ENCODE peak calls at places on chromosomes 12 and 14, in six cellular contexts. F is esophagus squamous epithelium, E is mesenchymal stem cell, K is stomach, H is spleen, O is transverse colon. W is an unnamed sample.
A peak's percentile ranks its signal among the peaks of the same experiment; 100 is the strongest.

GRCh38 chr12:65605019-65605418 is 219.3 kb upstream of the HMGA2 start:
- DNase-seq in F (no peak), E (peak; percentile 64), K (no peak), H (no peak), O (no peak), W (no peak)

GRCh38 chr14:100062602-100063001 is 2.6 kb upstream of the EVL start:
- DNase-seq in F (no peak), E (no peak), K (no peak), H (no peak), O (no peak), W (no peak)

GRCh38 chr14:64845878-64846277 is 33.8 kb downstream of the SPTB start:
- DNase-seq in F (no peak), E (no peak), K (no peak), H (no peak), O (no peak), W (no peak)

GRCh38 chr12:13913371-13913770 is 68.0 kb downstream of the GRIN2B start:
- DNase-seq in F (no peak), E (no peak), K (no peak), H (no peak), O (no peak), W (no peak)

GRCh38 chr12:80490329-80490728 is 46.3 kb downstream of the PTPRQ start:
- DNase-seq in F (no peak), E (no peak), K (no peak), H (no peak), O (no peak), W (no peak)

GRCh38 chr14:29310757-29311156 is 544.2 kb downstream of the FOXG1 start:
- DNase-seq in F (no peak), E (peak; percentile 11), K (no peak), H (no peak), O (no peak), W (peak; percentile 50)

GRCh38 chr14:54182419-54183040 is 214.3 kb upstream of the CDKN3 start:
- DNase-seq in F (no peak), E (peak; percentile 76), K (no peak), H (no peak), O (no peak), W (no peak)

GRCh38 chr14:39581474-39581873 is 149.2 kb upstream of the FBXO33 start:
- DNase-seq in F (no peak), E (no peak), K (no peak), H (no peak), O (no peak), W (no peak)

GRCh38 chr12:101962486-101962885 is 85.1 kb downstream of the DRAM1 start:
- DNase-seq in F (no peak), E (no peak), K (no peak), H (no peak), O (no peak), W (no peak)

GRCh38 chr14:72892879-72893635 is 844 bp downstream of the DPF3 start:
- DNase-seq in F (no peak), E (peak; percentile 45), K (no peak), H (peak; percentile 83), O (peak; percentile 33), W (peak; percentile 15)

GRCh38 chr14:21171128-21171527 is 15.3 kb upstream of the OR5AU1 start:
- DNase-seq in F (no peak), E (no peak), K (no peak), H (no peak), O (no peak), W (no peak)

GRCh38 chr12:115947696-115948062 is 329.8 kb downstream of the MED13L start:
- DNase-seq in F (no peak), E (no peak), K (no peak), H (no peak), O (no peak), W (no peak)

GRCh38 chr12:75892779-75893408 is 138.7 kb downstream of the PHLDA1 start:
- DNase-seq in F (no peak), E (peak; percentile 70), K (no peak), H (no peak), O (no peak), W (peak; percentile 32)

GRCh38 chr14:38777401-38777800 is 325.6 kb downstream of the SEC23A start:
- DNase-seq in F (no peak), E (no peak), K (no peak), H (no peak), O (no peak), W (no peak)

GRCh38 chr12:92224685-92225331 is 79.2 kb upstream of the BTG1 start:
- DNase-seq in F (no peak), E (peak; percentile 81), K (no peak), H (no peak), O (no peak), W (peak; percentile 47)

GRCh38 chr14:104880584-104881210 is 15.6 kb downstream of the CEP170B start:
- DNase-seq in F (no peak), E (no peak), K (no peak), H (peak; percentile 53), O (no peak), W (no peak)

GRCh38 chr14:68075382-68076029 is 255.9 kb downstream of the RAD51B start:
- DNase-seq in F (no peak), E (no peak), K (no peak), H (no peak), O (no peak), W (no peak)

GRCh38 chr12:13962699-13963098 is 18.7 kb downstream of the GRIN2B start:
- DNase-seq in F (no peak), E (no peak), K (no peak), H (no peak), O (no peak), W (peak; percentile 25)

GRCh38 chr14:91396959-91397815 is 20.4 kb downstream of the CCDC88C start:
- DNase-seq in F (no peak), E (no peak), K (peak; percentile 72), H (peak; percentile 91), O (peak; percentile 88), W (no peak)
- H3K4me3 ChIP-seq in F (peak overlapping the region; percentile 45), E (no peak overlapping the region), K (peak overlapping the region; percentile 1), H (peak overlapping the region; percentile 70), O (no peak overlapping the region), W (no peak overlapping the region)

DNA sequence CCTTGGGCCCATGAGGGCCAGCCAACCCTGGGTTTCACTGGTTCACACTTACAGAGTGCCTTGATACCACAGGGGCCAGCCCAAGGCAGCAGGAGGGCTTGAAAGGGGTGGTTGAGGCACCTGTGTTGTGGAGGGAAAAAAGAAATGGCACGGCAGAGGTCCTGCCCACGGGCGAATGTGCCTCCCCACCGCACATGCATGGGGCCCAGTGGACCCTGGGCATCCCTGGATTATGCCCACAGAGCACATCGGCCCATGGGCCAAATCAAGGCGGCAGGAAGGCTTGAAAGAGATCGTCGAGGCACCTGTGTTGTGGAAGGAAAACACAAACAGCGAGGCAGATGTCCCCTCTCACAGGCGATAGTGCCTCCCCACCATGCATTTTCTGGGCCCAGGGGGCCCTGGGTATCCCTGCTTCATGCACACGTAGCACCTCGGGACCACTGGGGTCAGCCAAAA is 378.2 kb downstream of the ALG10 start:
- DNase-seq in F (no peak), E (no peak), K (peak; percentile 15), H (peak; percentile 61), O (peak; percentile 1), W (no peak)
- H3K9me3 ChIP-seq in F (peaks cover 100% of the 10 kb centered on the region), E (peaks cover 7% of the 10 kb centered on the region), K (peaks cover 96% of the 10 kb centered on the region), H (peaks cover 84% of the 10 kb centered on the region), O (peaks cover 41% of the 10 kb centered on the region), W (no peaks in the 10 kb centered on the region)

DNA sequence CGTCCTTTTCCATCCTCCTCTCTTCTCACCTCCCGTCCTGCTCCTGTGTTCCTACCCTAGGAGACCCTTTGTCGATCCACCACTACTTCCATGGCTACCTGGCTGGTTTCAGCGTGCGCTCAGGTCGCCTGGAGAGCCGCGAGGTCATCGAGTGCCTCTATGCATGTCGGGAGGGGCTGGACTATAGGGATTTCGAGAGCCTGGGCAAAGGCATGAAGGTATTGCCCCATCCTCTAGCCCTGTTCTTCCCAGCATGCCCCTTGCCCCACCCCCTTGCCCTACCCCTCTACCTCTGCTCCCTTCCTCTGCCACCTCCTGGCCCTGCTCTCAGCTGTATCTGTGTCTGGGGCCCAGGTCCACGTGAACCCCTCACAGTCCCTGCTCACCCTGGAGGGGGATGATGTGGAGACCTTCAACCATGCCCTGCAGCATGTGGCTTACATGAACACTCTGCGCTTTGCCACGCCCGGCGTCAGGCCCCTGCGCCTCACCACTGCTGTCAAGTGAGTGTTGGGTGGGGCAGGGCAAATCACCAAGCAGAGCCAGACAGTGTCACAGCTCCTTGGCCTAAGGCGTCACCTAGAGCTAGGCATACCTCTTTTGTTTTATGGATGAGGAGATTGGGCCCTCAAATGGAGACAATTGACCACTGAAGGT is 12.8 kb downstream of the CLSTN3 start:
- DNase-seq in F (no peak), E (no peak), K (no peak), H (peak; percentile 60), O (no peak), W (no peak)
- H3K36me3 ChIP-seq in F (peaks cover 4% of the 10 kb centered on the region), E (peaks cover 38% of the 10 kb centered on the region), K (peaks cover 56% of the 10 kb centered on the region), H (peaks cover 25% of the 10 kb centered on the region), O (no peaks in the 10 kb centered on the region), W (no peaks in the 10 kb centered on the region)

GRCh38 chr14:58866386-58866785 is 228.6 kb downstream of the DACT1 start:
- DNase-seq in F (no peak), E (no peak), K (no peak), H (no peak), O (no peak), W (no peak)

GRCh38 chr14:58865520-58866281 is 227.9 kb downstream of the DACT1 start:
- DNase-seq in F (no peak), E (peak; percentile 9), K (no peak), H (no peak), O (no peak), W (no peak)

GRCh38 chr14:58862421-58862820 is 224.7 kb downstream of the DACT1 start:
- DNase-seq in F (no peak), E (no peak), K (no peak), H (no peak), O (no peak), W (no peak)

GRCh38 chr14:58863576-58864345 is 226.0 kb downstream of the DACT1 start:
- DNase-seq in F (no peak), E (peak; percentile 26), K (no peak), H (no peak), O (no peak), W (no peak)

DNA sequence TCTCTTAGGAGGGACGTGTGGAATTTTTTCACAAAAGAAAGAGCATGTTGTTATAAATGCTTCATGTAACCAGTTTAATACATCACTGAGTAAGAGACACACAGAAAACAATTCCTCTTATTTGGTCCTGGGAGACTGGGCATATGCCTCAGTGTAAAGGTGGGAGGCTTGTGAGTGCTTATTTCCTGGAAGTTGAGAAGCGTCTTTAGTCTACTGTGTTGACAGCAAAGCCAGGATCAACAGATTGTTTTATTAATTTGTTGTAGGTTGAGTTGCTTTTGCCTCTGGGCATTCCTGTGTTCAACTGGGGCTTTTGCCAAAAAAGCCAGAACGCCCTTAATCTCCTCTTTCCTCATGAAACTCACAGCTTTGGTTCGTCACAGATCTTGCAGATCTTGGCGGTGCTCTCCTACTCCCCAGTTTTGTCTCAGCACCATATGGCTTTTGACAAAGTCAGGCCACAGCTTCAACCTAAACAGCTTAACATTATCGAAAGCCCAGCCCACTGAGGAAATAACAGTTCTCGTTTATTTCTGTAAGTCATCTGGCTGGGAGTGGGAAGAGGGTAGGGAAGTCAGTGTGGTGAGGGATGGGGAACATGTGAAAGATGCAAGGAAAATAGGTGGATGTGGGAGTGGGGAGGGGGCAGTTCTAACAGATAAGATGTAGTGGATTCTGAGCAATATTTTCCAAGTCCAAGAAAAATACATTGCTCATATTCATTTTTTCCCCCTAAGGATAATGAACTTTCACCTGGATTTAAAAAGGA is 227.2 kb downstream of the DACT1 start:
- DNase-seq in F (no peak), E (peak; percentile 70), K (no peak), H (no peak), O (no peak), W (no peak)
- H3K4me3 ChIP-seq in F (no peak overlapping the region), E (no peak overlapping the region), K (no peak overlapping the region), H (no peak overlapping the region), O (no peak overlapping the region), W (no peak overlapping the region)

GRCh38 chr14:105974902-105975301 is 448.5 kb downstream of the TMEM121 start:
- DNase-seq in F (no peak), E (no peak), K (no peak), H (no peak), O (peak; percentile 19), W (peak; percentile 33)
- H3K9me3 ChIP-seq in F (no peaks in the 10 kb centered on the region), E (no peaks in the 10 kb centered on the region), K (no peaks in the 10 kb centered on the region), H (no peaks in the 10 kb centered on the region), O (no peaks in the 10 kb centered on the region), W (no peaks in the 10 kb centered on the region)